ENCODE peak calls at places on chromosomes 11 and 22, in nine cellular contexts. One of them, this sample, is unnamed.

GRCh38 chr11:70933986-70934583 is 318.3 kb downstream of the SHANK2 start:
- DNase-seq in upper lobe of left lung: peak; percentile 52
- DNase-seq in HCT116: no peak
- DNase-seq in suprapubic skin: no peak
- DNase-seq in stomach: no peak
- DNase-seq in transverse colon: no peak
- DNase-seq in GM12878: no peak
- DNase-seq in breast epithelium: no peak
- DNase-seq in K562: no peak
- DNase-seq in this sample: no peak

GRCh38 chr22:23833017-23833795 is 5.6 kb downstream of the DERL3 start:
- DNase-seq in breast epithelium: no peak
- DNase-seq in HCT116: no peak
- DNase-seq in stomach: no peak
- DNase-seq in GM12878: no peak
- DNase-seq in upper lobe of left lung: no peak
- DNase-seq in transverse colon: no peak
- DNase-seq in suprapubic skin: peak; percentile 69
- DNase-seq in K562: no peak
- DNase-seq in this sample: peak; percentile 63

GRCh38 chr11:73249304-73249703 is 22.8 kb upstream of the P2RY6 start:
- DNase-seq in breast epithelium: no peak
- DNase-seq in K562: no peak
- DNase-seq in stomach: no peak
- DNase-seq in upper lobe of left lung: no peak
- DNase-seq in GM12878: peak; percentile 32
- DNase-seq in transverse colon: peak; percentile 28
- DNase-seq in suprapubic skin: no peak
- DNase-seq in HCT116: no peak
- DNase-seq in this sample: no peak

GRCh38 chr11:128505449-128506058 is 81.8 kb downstream of the ETS1 start:
- DNase-seq in HCT116: no peak
- DNase-seq in transverse colon: no peak
- DNase-seq in GM12878: no peak
- DNase-seq in K562: no peak
- DNase-seq in suprapubic skin: no peak
- DNase-seq in breast epithelium: no peak
- DNase-seq in stomach: no peak
- DNase-seq in upper lobe of left lung: no peak
- DNase-seq in this sample: no peak

GRCh38 chr22:19713650-19714319 is 518 bp upstream of the SEPTIN5 start:
- DNase-seq in transverse colon: no peak
- DNase-seq in K562: no peak
- DNase-seq in GM12878: no peak
- DNase-seq in breast epithelium: no peak
- DNase-seq in upper lobe of left lung: peak; percentile 89
- DNase-seq in HCT116: no peak
- DNase-seq in suprapubic skin: no peak
- DNase-seq in stomach: no peak
- DNase-seq in this sample: peak; percentile 81

GRCh38 chr11:30992513-30992849 is 377.1 kb downstream of the DCDC1 start:
- DNase-seq in HCT116: no peak
- DNase-seq in upper lobe of left lung: no peak
- DNase-seq in breast epithelium: no peak
- DNase-seq in transverse colon: no peak
- DNase-seq in suprapubic skin: no peak
- DNase-seq in K562: peak; percentile 1
- DNase-seq in GM12878: no peak
- DNase-seq in stomach: no peak
- DNase-seq in this sample: no peak

GRCh38 chr11:110091995-110092576 is 1.1 kb upstream of the ZC3H12C start:
- DNase-seq in HCT116: peak; percentile 3
- DNase-seq in breast epithelium: no peak
- DNase-seq in stomach: no peak
- DNase-seq in suprapubic skin: no peak
- DNase-seq in upper lobe of left lung: no peak
- DNase-seq in GM12878: no peak
- DNase-seq in transverse colon: no peak
- DNase-seq in K562: no peak
- DNase-seq in this sample: no peak

GRCh38 chr11:79182794-79183193 is 258.0 kb downstream of the TENM4 start:
- DNase-seq in HCT116: no peak
- DNase-seq in breast epithelium: no peak
- DNase-seq in transverse colon: no peak
- DNase-seq in K562: no peak
- DNase-seq in GM12878: no peak
- DNase-seq in stomach: no peak
- DNase-seq in upper lobe of left lung: no peak
- DNase-seq in suprapubic skin: no peak
- DNase-seq in this sample: no peak

GRCh38 chr22:22098457-22099193 is 116.0 kb upstream of the TOP3B start:
- DNase-seq in transverse colon: no peak
- DNase-seq in suprapubic skin: no peak
- DNase-seq in stomach: no peak
- DNase-seq in HCT116: no peak
- DNase-seq in upper lobe of left lung: no peak
- DNase-seq in GM12878: peak; percentile 37
- DNase-seq in breast epithelium: no peak
- DNase-seq in K562: no peak
- DNase-seq in this sample: no peak

GRCh38 chr11:34364102-34364501 is 6.3 kb upstream of the ABTB2 start:
- DNase-seq in upper lobe of left lung: no peak
- DNase-seq in transverse colon: no peak
- DNase-seq in K562: no peak
- DNase-seq in HCT116: no peak
- DNase-seq in GM12878: no peak
- DNase-seq in stomach: no peak
- DNase-seq in breast epithelium: no peak
- DNase-seq in suprapubic skin: no peak
- DNase-seq in this sample: no peak

GRCh38 chr11:68012843-68013610 is 2.9 kb downstream of the ALDH3B1 start:
- DNase-seq in suprapubic skin: no peak
- DNase-seq in transverse colon: no peak
- DNase-seq in K562: no peak
- DNase-seq in GM12878: no peak
- DNase-seq in HCT116: peak; percentile 80
- DNase-seq in stomach: no peak
- DNase-seq in upper lobe of left lung: no peak
- DNase-seq in breast epithelium: peak; percentile 92
- DNase-seq in this sample: no peak

GRCh38 chr22:43910178-43910695 is 13.4 kb upstream of the PNPLA3 start:
- DNase-seq in HCT116: no peak
- DNase-seq in GM12878: no peak
- DNase-seq in suprapubic skin: no peak
- DNase-seq in transverse colon: no peak
- DNase-seq in breast epithelium: no peak
- DNase-seq in upper lobe of left lung: no peak
- DNase-seq in stomach: no peak
- DNase-seq in K562: no peak
- DNase-seq in this sample: no peak

GRCh38 chr22:41092023-41092817 is at the start of gene EP300:
- DNase-seq in K562: peak; percentile 87
- DNase-seq in GM12878: no peak
- DNase-seq in breast epithelium: peak; percentile 90
- DNase-seq in transverse colon: peak; percentile 89
- DNase-seq in upper lobe of left lung: peak; percentile 95
- DNase-seq in stomach: peak; percentile 72
- DNase-seq in HCT116: peak; percentile 40
- DNase-seq in suprapubic skin: peak; percentile 93
- DNase-seq in this sample: peak; percentile 98

GRCh38 chr11:126341760-126342161 is 13.7 kb upstream of the ST3GAL4 start:
- DNase-seq in HCT116: no peak
- DNase-seq in transverse colon: no peak
- DNase-seq in upper lobe of left lung: no peak
- DNase-seq in breast epithelium: no peak
- DNase-seq in suprapubic skin: no peak
- DNase-seq in GM12878: no peak
- DNase-seq in stomach: no peak
- DNase-seq in K562: peak; percentile 58
- DNase-seq in this sample: peak; percentile 27

GRCh38 chr11:45518853-45519545 is 146.4 kb downstream of the CHST1 start:
- DNase-seq in transverse colon: no peak
- DNase-seq in suprapubic skin: no peak
- DNase-seq in HCT116: no peak
- DNase-seq in K562: no peak
- DNase-seq in stomach: no peak
- DNase-seq in GM12878: no peak
- DNase-seq in breast epithelium: no peak
- DNase-seq in upper lobe of left lung: no peak
- DNase-seq in this sample: no peak

GRCh38 chr22:20610243-20610686 is 102.9 kb downstream of the MED15 start:
- DNase-seq in HCT116: no peak
- DNase-seq in K562: no peak
- DNase-seq in GM12878: no peak
- DNase-seq in upper lobe of left lung: peak; percentile 66
- DNase-seq in stomach: no peak
- DNase-seq in transverse colon: no peak
- DNase-seq in breast epithelium: no peak
- DNase-seq in suprapubic skin: no peak
- DNase-seq in this sample: no peak

GRCh38 chr11:73393479-73394415 is 17.5 kb downstream of the RELT start:
- DNase-seq in breast epithelium: peak; percentile 37
- DNase-seq in K562: peak; percentile 83
- DNase-seq in transverse colon: peak; percentile 80
- DNase-seq in upper lobe of left lung: no peak
- DNase-seq in HCT116: peak; percentile 41
- DNase-seq in stomach: peak; percentile 85
- DNase-seq in suprapubic skin: no peak
- DNase-seq in GM12878: no peak
- DNase-seq in this sample: peak; percentile 88

GRCh38 chr11:104254347-104254746 is 90.4 kb upstream of the PDGFD start:
- DNase-seq in K562: peak; percentile 19
- DNase-seq in HCT116: peak; percentile 46
- DNase-seq in stomach: peak; percentile 34
- DNase-seq in transverse colon: no peak
- DNase-seq in breast epithelium: no peak
- DNase-seq in upper lobe of left lung: no peak
- DNase-seq in suprapubic skin: no peak
- DNase-seq in GM12878: no peak
- DNase-seq in this sample: no peak

GRCh38 chr11:119728226-119728626 is 774 bp downstream of the NECTIN1 start:
- DNase-seq in stomach: no peak
- DNase-seq in K562: no peak
- DNase-seq in breast epithelium: no peak
- DNase-seq in HCT116: no peak
- DNase-seq in suprapubic skin: no peak
- DNase-seq in upper lobe of left lung: no peak
- DNase-seq in transverse colon: peak; percentile 25
- DNase-seq in GM12878: no peak
- DNase-seq in this sample: peak; percentile 83

GRCh38 chr11:108085672-108086071 is 35.7 kb upstream of the ACAT1 start:
- DNase-seq in GM12878: no peak
- DNase-seq in K562: no peak
- DNase-seq in HCT116: no peak
- DNase-seq in breast epithelium: no peak
- DNase-seq in upper lobe of left lung: no peak
- DNase-seq in stomach: no peak
- DNase-seq in suprapubic skin: no peak
- DNase-seq in transverse colon: no peak
- DNase-seq in this sample: no peak

GRCh38 chr11:33574366-33574765 is 126.3 kb downstream of the C11orf91 start:
- DNase-seq in suprapubic skin: no peak
- DNase-seq in breast epithelium: no peak
- DNase-seq in HCT116: no peak
- DNase-seq in transverse colon: no peak
- DNase-seq in upper lobe of left lung: no peak
- DNase-seq in GM12878: no peak
- DNase-seq in stomach: no peak
- DNase-seq in K562: no peak
- DNase-seq in this sample: no peak

GRCh38 chr11:15288801-15289342 is 174.1 kb downstream of the INSC start:
- DNase-seq in HCT116: no peak
- DNase-seq in GM12878: no peak
- DNase-seq in stomach: no peak
- DNase-seq in K562: no peak
- DNase-seq in upper lobe of left lung: no peak
- DNase-seq in breast epithelium: no peak
- DNase-seq in suprapubic skin: no peak
- DNase-seq in transverse colon: no peak
- DNase-seq in this sample: no peak

GRCh38 chr11:76788661-76789442 is 5.7 kb downstream of the TSKU start:
- DNase-seq in suprapubic skin: peak; percentile 87
- DNase-seq in GM12878: no peak
- DNase-seq in HCT116: peak; percentile 85
- DNase-seq in transverse colon: peak; percentile 90
- DNase-seq in breast epithelium: peak; percentile 93
- DNase-seq in K562: no peak
- DNase-seq in stomach: peak; percentile 89
- DNase-seq in upper lobe of left lung: peak; percentile 38
- DNase-seq in this sample: peak; percentile 45

GRCh38 chr11:48055292-48056132 is 75.2 kb downstream of the PTPRJ start:
- DNase-seq in HCT116: no peak
- DNase-seq in transverse colon: peak; percentile 63
- DNase-seq in suprapubic skin: no peak
- DNase-seq in K562: peak; percentile 56
- DNase-seq in breast epithelium: peak; percentile 49
- DNase-seq in upper lobe of left lung: no peak
- DNase-seq in stomach: peak; percentile 72
- DNase-seq in GM12878: no peak
- DNase-seq in this sample: no peak
- H3K4me3 ChIP-seq in HCT116: no peak overlapping the region
- H3K4me3 ChIP-seq in transverse colon: peak overlapping the region; percentile 0
- H3K4me3 ChIP-seq in suprapubic skin: no peak overlapping the region
- H3K4me3 ChIP-seq in K562: no peak overlapping the region
- H3K4me3 ChIP-seq in breast epithelium: no peak overlapping the region
- H3K4me3 ChIP-seq in upper lobe of left lung: no peak overlapping the region
- H3K4me3 ChIP-seq in stomach: no peak overlapping the region
- H3K4me3 ChIP-seq in GM12878: peak overlapping the region; percentile 2
- H3K4me3 ChIP-seq in this sample: peak overlapping the region; percentile 16

GRCh38 chr11:536841-537621 is at the start of gene LRRC56:
- DNase-seq in HCT116: peak; percentile 84
- DNase-seq in GM12878: peak; percentile 79
- DNase-seq in stomach: peak; percentile 94
- DNase-seq in transverse colon: peak; percentile 93
- DNase-seq in K562: peak; percentile 95
- DNase-seq in upper lobe of left lung: peak; percentile 98
- DNase-seq in suprapubic skin: peak; percentile 90
- DNase-seq in breast epithelium: peak; percentile 85
- DNase-seq in this sample: peak; percentile 98
- TF ChIP-seq POLR2AphosphoS5 in HCT116: peak; percentile 67
- TF ChIP-seq POLR2AphosphoS5 in GM12878: no peak
- TF ChIP-seq POLR2AphosphoS5 in stomach: peak; percentile 3
- TF ChIP-seq POLR2AphosphoS5 in transverse colon: peak; percentile 59
- TF ChIP-seq POLR2AphosphoS5 in K562: no peak
- TF ChIP-seq POLR2AphosphoS5 in upper lobe of left lung: no peak
- TF ChIP-seq POLR2AphosphoS5 in suprapubic skin: peak; percentile 10
- TF ChIP-seq POLR2AphosphoS5 in breast epithelium: peak; percentile 34
- TF ChIP-seq POLR2AphosphoS5 in this sample: peak; percentile 93

GRCh38 chr22:46753360-46753759 is 9.1 kb upstream of the TBC1D22A start:
- DNase-seq in upper lobe of left lung: no peak
- DNase-seq in stomach: no peak
- DNase-seq in K562: no peak
- DNase-seq in suprapubic skin: no peak
- DNase-seq in transverse colon: no peak
- DNase-seq in GM12878: no peak
- DNase-seq in HCT116: no peak
- DNase-seq in breast epithelium: no peak
- DNase-seq in this sample: no peak
- TF ChIP-seq POLR2A in upper lobe of left lung: no peak
- TF ChIP-seq POLR2A in stomach: no peak
- TF ChIP-seq POLR2A in K562: no peak
- TF ChIP-seq POLR2A in suprapubic skin: no peak
- TF ChIP-seq POLR2A in transverse colon: no peak
- TF ChIP-seq POLR2A in GM12878: no peak
- TF ChIP-seq POLR2A in HCT116: no peak
- TF ChIP-seq POLR2A in breast epithelium: no peak
- TF ChIP-seq POLR2A in this sample: no peak

GRCh38 chr22:37476389-37477329 is 9.5 kb downstream of the MFNG start:
- DNase-seq in breast epithelium: no peak
- DNase-seq in GM12878: no peak
- DNase-seq in HCT116: no peak
- DNase-seq in K562: no peak
- DNase-seq in upper lobe of left lung: no peak
- DNase-seq in transverse colon: no peak
- DNase-seq in stomach: no peak
- DNase-seq in suprapubic skin: no peak
- DNase-seq in this sample: no peak
- H3K4me3 ChIP-seq in breast epithelium: no peak overlapping the region
- H3K4me3 ChIP-seq in GM12878: no peak overlapping the region
- H3K4me3 ChIP-seq in HCT116: no peak overlapping the region
- H3K4me3 ChIP-seq in K562: no peak overlapping the region
- H3K4me3 ChIP-seq in upper lobe of left lung: no peak overlapping the region
- H3K4me3 ChIP-seq in transverse colon: no peak overlapping the region
- H3K4me3 ChIP-seq in stomach: no peak overlapping the region
- H3K4me3 ChIP-seq in suprapubic skin: no peak overlapping the region
- H3K4me3 ChIP-seq in this sample: no peak overlapping the region

This sample was measured in spleen.